ENCODE peak calls at places on chromosome 11, in ten cellular contexts. W, I, Z, A, S, U, G, Y, N and E are unnamed samples.

GRCh38 chr11:90669094-90669493 is 446.2 kb upstream of the CHORDC1 start:
- DNase-seq in N (no peak), W (no peak), I (no peak), U (no peak), Y (no peak), A (no peak), G (no peak), S (no peak), Z (no peak), E (no peak)

GRCh38 chr11:60931897-60932296 is 7.6 kb downstream of the TMEM132A start:
- DNase-seq in G (no peak), S (no peak), W (no peak), N (no peak), I (peak; percentile 30), Z (no peak), U (no peak), Y (no peak), A (no peak), E (peak; percentile 87)

GRCh38 chr11:50080256-50080655 is 47.6 kb downstream of the OR4C45 start:
- DNase-seq in N (no peak), G (no peak), I (no peak), A (no peak), Y (no peak), W (no peak), S (no peak), Z (no peak), U (no peak), E (no peak)

GRCh38 chr11:69703711-69704507 is at the start of gene FGF19:
- DNase-seq in N (no peak), S (peak; percentile 23), W (peak; percentile 22), I (no peak), Z (no peak), U (no peak), G (no peak), A (no peak), Y (no peak), E (no peak)

GRCh38 chr11:120228794-120229384 is 11.1 kb upstream of the POU2F3 start:
- DNase-seq in G (no peak), S (no peak), W (no peak), A (no peak), I (no peak), U (no peak), N (no peak), Y (peak; percentile 24), Z (no peak), E (no peak)

GRCh38 chr11:19631657-19632325 is 80.8 kb upstream of the NAV2 start:
- DNase-seq in S (peak; percentile 20), Z (no peak), N (no peak), Y (peak; percentile 66), U (no peak), I (no peak), A (no peak), W (no peak), G (no peak), E (no peak)

GRCh38 chr11:27497284-27497866 is 9.2 kb downstream of the LIN7C start:
- DNase-seq in U (no peak), I (no peak), G (peak; percentile 65), A (peak; percentile 13), N (no peak), Z (peak; percentile 33), S (no peak), W (no peak), Y (peak; percentile 50), E (no peak)

GRCh38 chr11:128889657-128890213 is 1.4 kb upstream of the KCNJ5 start:
- DNase-seq in I (no peak), U (no peak), Y (no peak), S (no peak), N (no peak), W (no peak), A (no peak), Z (no peak), G (no peak), E (no peak)

GRCh38 chr11:112310414-112310813 is 49.8 kb upstream of the PLET1 start:
- DNase-seq in S (no peak), U (no peak), I (no peak), A (no peak), Y (no peak), W (no peak), G (no peak), N (no peak), Z (no peak), E (no peak)

GRCh38 chr11:2812371-2812991 is 73.1 kb downstream of the CDKN1C start:
- DNase-seq in A (no peak), G (no peak), W (no peak), U (no peak), N (no peak), Z (no peak), S (no peak), Y (no peak), I (no peak), E (no peak)

GRCh38 chr11:13465909-13466371 is 2.9 kb upstream of the BTBD10 start:
- DNase-seq in G (peak; percentile 58), Y (peak; percentile 42), I (no peak), S (peak; percentile 12), U (no peak), A (peak; percentile 38), N (no peak), W (no peak), Z (peak; percentile 38), E (no peak)

GRCh38 chr11:120431633-120432032 is 79.9 kb upstream of the GRIK4 start:
- DNase-seq in Z (peak; percentile 73), A (no peak), I (no peak), S (peak; percentile 70), W (peak; percentile 4), N (no peak), G (no peak), U (no peak), Y (peak; percentile 85), E (no peak)

GRCh38 chr11:355581-356458 is 13.5 kb upstream of the B4GALNT4 start:
- DNase-seq in Y (peak; percentile 89), A (peak; percentile 83), G (peak; percentile 44), I (peak; percentile 95), Z (peak; percentile 93), N (no peak), W (peak; percentile 93), U (peak; percentile 84), S (peak; percentile 84), E (peak; percentile 75)

GRCh38 chr11:133679896-133680295 is 147.6 kb upstream of the OPCML start:
- DNase-seq in Z (no peak), I (no peak), N (no peak), Y (no peak), A (no peak), G (no peak), W (no peak), S (no peak), U (no peak), E (no peak)

GRCh38 chr11:2686360-2687222 is 13.2 kb downstream of the KCNQ1OT1 start:
- DNase-seq in G (no peak), S (no peak), A (no peak), N (no peak), Y (peak; percentile 72), I (no peak), W (no peak), U (no peak), Z (no peak), E (no peak)

GRCh38 chr11:86676010-86676409 is 3.6 kb upstream of the ME3 start:
- DNase-seq in G (no peak), A (no peak), S (no peak), N (no peak), Z (no peak), I (peak; percentile 64), W (no peak), Y (no peak), U (no peak), E (no peak)

GRCh38 chr11:128757235-128757711 is 63.4 kb downstream of the FLI1 start:
- DNase-seq in A (peak; percentile 32), Y (no peak), I (peak; percentile 69), G (no peak), Z (peak; percentile 19), W (peak; percentile 77), N (peak; percentile 71), U (peak; percentile 50), S (peak; percentile 65), E (peak; percentile 79)

GRCh38 chr11:75313457-75314272 is 37.8 kb downstream of the ARRB1 start:
- DNase-seq in W (no peak), I (no peak), A (no peak), Z (peak; percentile 55), N (no peak), Y (peak; percentile 65), S (peak; percentile 79), G (peak; percentile 66), U (no peak), E (no peak)

GRCh38 chr11:36164522-36165250 is 124.5 kb downstream of the COMMD9 start:
- DNase-seq in I (no peak), W (no peak), S (no peak), G (no peak), U (no peak), Y (no peak), Z (no peak), N (no peak), A (no peak), E (no peak)

GRCh38 chr11:44082645-44083044 is 12.8 kb upstream of the EXT2 start:
- DNase-seq in Y (no peak), S (no peak), U (no peak), A (no peak), W (no peak), I (no peak), Z (no peak), G (no peak), N (no peak), E (no peak)

GRCh38 chr11:131745405-131745804 is 375.0 kb downstream of the NTM start:
- DNase-seq in W (no peak), I (no peak), G (no peak), N (no peak), S (peak; percentile 69), A (no peak), Y (no peak), U (no peak), Z (peak; percentile 81), E (no peak)

GRCh38 chr11:35852056-35852455 is 91.8 kb upstream of the LDLRAD3 start:
- DNase-seq in U (no peak), S (no peak), Y (no peak), G (peak; percentile 98), N (no peak), A (no peak), W (no peak), I (peak; percentile 9), Z (no peak), E (no peak)

GRCh38 chr11:121451982-121452608 is at the start of gene SORL1:
- DNase-seq in U (peak; percentile 66), A (peak; percentile 81), I (peak; percentile 83), G (peak; percentile 70), Z (peak; percentile 57), Y (peak; percentile 26), S (peak; percentile 81), N (peak; percentile 64), W (peak; percentile 83), E (peak; percentile 59)

GRCh38 chr11:11841121-11841604 is 609 bp upstream of the USP47 start:
- DNase-seq in Z (peak; percentile 38), N (no peak), Y (no peak), U (peak; percentile 16), G (peak; percentile 69), S (peak; percentile 23), A (peak; percentile 60), W (no peak), I (peak; percentile 48), E (peak; percentile 44)

GRCh38 chr11:61963282-61964057 is 4.0 kb downstream of the FTH1 start:
- DNase-seq in I (peak; percentile 45), A (no peak), W (no peak), U (no peak), Y (no peak), G (no peak), Z (no peak), S (no peak), N (no peak), E (peak; percentile 71)

GRCh38 chr11:111019931-111020381 is 225.6 kb upstream of the POU2AF2 start:
- DNase-seq in W (no peak), I (no peak), S (no peak), N (no peak), G (no peak), Y (peak; percentile 86), A (peak; percentile 3), U (no peak), Z (no peak), E (no peak)

GRCh38 chr11:82049199-82049598 is 684.5 kb downstream of the FAM181B start:
- DNase-seq in W (no peak), A (no peak), S (no peak), U (no peak), I (no peak), Z (no peak), N (no peak), G (no peak), Y (no peak), E (no peak)

GRCh38 chr11:125494987-125495725 is 909 bp downstream of the FEZ1 start:
- DNase-seq in U (no peak), G (peak; percentile 53), Y (no peak), A (no peak), Z (peak; percentile 48), N (no peak), W (no peak), S (peak; percentile 46), I (no peak), E (no peak)